ENCODE peak calls at places on chromosomes 7 and 10, in five cellular contexts. O, L, E, J and R are unnamed samples.

GRCh38 chr10:129662386-129662785 is 195.3 kb downstream of the MGMT start:
- DNase-seq in O (no peak), L (no peak), E (no peak), J (no peak), R (no peak)

GRCh38 chr10:114504769-114505579 is 100.7 kb upstream of the AFAP1L2 start:
- DNase-seq in O (no peak), L (peak; percentile 94), E (peak; percentile 69), J (no peak), R (no peak)

GRCh38 chr10:59702347-59702746 is 7.3 kb downstream of the SLC16A9 start:
- DNase-seq in O (no peak), L (no peak), E (no peak), J (no peak), R (no peak)

GRCh38 chr7:93117852-93118530 is at the start of gene SAMD9:
- DNase-seq in O (peak; percentile 17), L (peak; percentile 89), E (peak; percentile 26), J (peak; percentile 39), R (peak; percentile 39)

GRCh38 chr10:62895058-62895457 is 78.9 kb upstream of the EGR2 start:
- DNase-seq in O (no peak), L (peak; percentile 88), E (no peak), J (no peak), R (no peak)

GRCh38 chr10:117955171-117955570 is 91.6 kb downstream of the RAB11FIP2 start:
- DNase-seq in O (no peak), L (no peak), E (no peak), J (no peak), R (no peak)

GRCh38 chr10:593901-594457 is 95.5 kb downstream of the DIP2C start:
- DNase-seq in O (no peak), L (peak; percentile 91), E (no peak), J (peak; percentile 75), R (peak; percentile 58)

GRCh38 chr10:105024184-105024583 is 383.1 kb downstream of the SORCS3 start:
- DNase-seq in O (peak; percentile 3), L (no peak), E (no peak), J (no peak), R (no peak)

GRCh38 chr10:21860718-21861117 is 142.8 kb downstream of the DNAJC1 start:
- DNase-seq in O (no peak), L (peak; percentile 41), E (peak; percentile 29), J (no peak), R (peak; percentile 54)

GRCh38 chr10:127279334-127279774 is 83.0 kb upstream of the INSYN2A start:
- DNase-seq in O (no peak), L (no peak), E (no peak), J (no peak), R (no peak)

GRCh38 chr10:131875501-131875900 is 25.3 kb upstream of the PPP2R2D start:
- DNase-seq in O (no peak), L (no peak), E (no peak), J (no peak), R (no peak)

GRCh38 chr7:83468251-83468739 is 180.6 kb downstream of the SEMA3E start:
- DNase-seq in O (no peak), L (peak; percentile 98), E (peak; percentile 99), J (peak; percentile 22), R (peak; percentile 68)

GRCh38 chr7:116591202-116592040 is 66.6 kb downstream of the CAV1 start:
- DNase-seq in O (no peak), L (peak; percentile 36), E (no peak), J (no peak), R (no peak)

GRCh38 chr7:70361821-70362220 is 763.5 kb downstream of the AUTS2 start:
- DNase-seq in O (no peak), L (no peak), E (no peak), J (no peak), R (no peak)

GRCh38 chr10:96130326-96130758 is 245 bp downstream of the ZNF518A start:
- DNase-seq in O (peak; percentile 87), L (peak; percentile 88), E (no peak), J (no peak), R (peak; percentile 88)

GRCh38 chr7:47847207-47847606 is 101.1 kb downstream of the PKD1L1 start:
- DNase-seq in O (no peak), L (no peak), E (no peak), J (no peak), R (no peak)

GRCh38 chr7:8133955-8134733 is 127.8 kb downstream of the ICA1 start:
- DNase-seq in O (no peak), L (no peak), E (peak; percentile 91), J (no peak), R (no peak)

GRCh38 chr10:132653721-132654120 is 116.1 kb downstream of the INPP5A start:
- DNase-seq in O (no peak), L (no peak), E (no peak), J (no peak), R (peak; percentile 72)

GRCh38 chr7:122438001-122438400 is 133.5 kb upstream of the FEZF1 start:
- DNase-seq in O (no peak), L (no peak), E (no peak), J (no peak), R (no peak)

GRCh38 chr7:48139461-48139860 is 31.8 kb upstream of the ABCA13 start:
- DNase-seq in O (no peak), L (peak; percentile 33), E (no peak), J (no peak), R (no peak)

GRCh38 chr7:4144801-4145470 is 537.2 kb upstream of the FOXK1 start:
- DNase-seq in O (peak; percentile 89), L (peak; percentile 3), E (no peak), J (peak; percentile 76), R (no peak)

GRCh38 chr7:142669074-142669654 is 80.1 kb upstream of the PRSS1 start:
- DNase-seq in O (peak; percentile 27), L (peak; percentile 39), E (no peak), J (no peak), R (no peak)

GRCh38 chr10:28200804-28201203 is 102.1 kb downstream of the MPP7 start:
- DNase-seq in O (no peak), L (no peak), E (no peak), J (no peak), R (no peak)

GRCh38 chr7:112097524-112097923 is 108.7 kb downstream of the DOCK4 start:
- DNase-seq in O (no peak), L (no peak), E (no peak), J (no peak), R (no peak)

GRCh38 chr7:133081119-133081604 is 728 bp downstream of the CHCHD3 start:
- DNase-seq in O (peak; percentile 25), L (no peak), E (no peak), J (no peak), R (peak; percentile 30)

GRCh38 chr7:5597772-5598171 is 174.1 kb upstream of the TNRC18 start:
- DNase-seq in O (peak; percentile 51), L (peak; percentile 36), E (no peak), J (no peak), R (peak; percentile 91)

GRCh38 chr7:96426027-96426426 is 104.1 kb upstream of the SLC25A13 start:
- DNase-seq in O (no peak), L (peak; percentile 5), E (peak; percentile 16), J (no peak), R (no peak)

GRCh38 chr10:49761789-49762565 is at the start of gene OGDHL:
- DNase-seq in O (peak; percentile 96), L (peak; percentile 67), E (no peak), J (no peak), R (peak; percentile 94)

GRCh38 chr7:96546426-96546825 is 163.2 kb downstream of the SEM1 start:
- DNase-seq in O (no peak), L (no peak), E (no peak), J (no peak), R (no peak)

GRCh38 chr7:27640914-27641570 is 21.6 kb downstream of the HIBADH start:
- DNase-seq in O (no peak), L (peak; percentile 76), E (no peak), J (no peak), R (peak; percentile 81)

GRCh38 chr7:23299770-23300300 is 696 bp downstream of the MALSU1 start:
- DNase-seq in O (no peak), L (peak; percentile 23), E (no peak), J (no peak), R (peak; percentile 41)

GRCh38 chr10:132685121-132685891 is 100.6 kb downstream of the NKX6-2 start:
- DNase-seq in O (peak; percentile 63), L (peak; percentile 65), E (peak; percentile 78), J (peak; percentile 14), R (peak; percentile 97)

GRCh38 chr7:73978681-73979563 is 49.1 kb upstream of the ELN start:
- DNase-seq in O (peak; percentile 92), L (peak; percentile 69), E (no peak), J (peak; percentile 41), R (peak; percentile 91)

GRCh38 chr10:78847486-78847885 is 221.3 kb upstream of the ZMIZ1 start:
- DNase-seq in O (no peak), L (no peak), E (no peak), J (no peak), R (no peak)

GRCh38 chr7:148537435-148537834 is 53.1 kb upstream of the C7orf33 start:
- DNase-seq in O (no peak), L (no peak), E (peak; percentile 50), J (no peak), R (no peak)

GRCh38 chr10:3126249-3126648 is 46.3 kb downstream of the PITRM1 start:
- DNase-seq in O (no peak), L (no peak), E (no peak), J (no peak), R (peak; percentile 74)
- H3K36me3 ChIP-seq in O (peaks cover 20% of the 10 kb centered on the region), L (peaks cover 57% of the 10 kb centered on the region), E (peaks cover 2% of the 10 kb centered on the region), J (no peaks in the 10 kb centered on the region), R (peaks cover 60% of the 10 kb centered on the region)

GRCh38 chr7:152664636-152665035 is 11.3 kb downstream of the XRCC2 start:
- DNase-seq in O (no peak), L (peak; percentile 87), E (no peak), J (no peak), R (no peak)
- H3K36me3 ChIP-seq in O (peaks cover 12% of the 10 kb centered on the region), L (no peaks in the 10 kb centered on the region), E (no peaks in the 10 kb centered on the region), J (no peaks in the 10 kb centered on the region), R (no peaks in the 10 kb centered on the region)

GRCh38 chr7:155992974-155993373 is 180.7 kb upstream of the SHH start:
- DNase-seq in O (no peak), L (no peak), E (no peak), J (no peak), R (no peak)
- H3K36me3 ChIP-seq in O (no peaks in the 10 kb centered on the region), L (no peaks in the 10 kb centered on the region), E (no peaks in the 10 kb centered on the region), J (no peaks in the 10 kb centered on the region), R (no peaks in the 10 kb centered on the region)

GRCh38 chr7:6606866-6607583 is 8.4 kb upstream of the ZNF853 start:
- DNase-seq in O (peak; percentile 55), L (no peak), E (no peak), J (no peak), R (peak; percentile 52)
- H3K36me3 ChIP-seq in O (peaks cover 5% of the 10 kb centered on the region), L (no peaks in the 10 kb centered on the region), E (no peaks in the 10 kb centered on the region), J (no peaks in the 10 kb centered on the region), R (peaks cover 13% of the 10 kb centered on the region)

GRCh38 chr7:129462445-129462844 is 28.2 kb downstream of the STRIP2 start:
- DNase-seq in O (no peak), L (no peak), E (no peak), J (no peak), R (no peak)

GRCh38 chr7:129458171-129458570 is 23.9 kb downstream of the STRIP2 start:
- DNase-seq in O (no peak), L (no peak), E (no peak), J (no peak), R (no peak)

GRCh38 chr7:129465080-129465479 is 30.8 kb downstream of the STRIP2 start:
- DNase-seq in O (no peak), L (no peak), E (no peak), J (no peak), R (no peak)

GRCh38 chr7:129464194-129464593 is 30.0 kb downstream of the STRIP2 start:
- DNase-seq in O (no peak), L (no peak), E (no peak), J (no peak), R (no peak)

GRCh38 chr7:129461809-129462208 is 27.6 kb downstream of the STRIP2 start:
- DNase-seq in O (no peak), L (no peak), E (no peak), J (no peak), R (no peak)
- H3K36me3 ChIP-seq in O (peaks cover 19% of the 10 kb centered on the region), L (peaks cover 68% of the 10 kb centered on the region), E (no peaks in the 10 kb centered on the region), J (no peaks in the 10 kb centered on the region), R (peaks cover 34% of the 10 kb centered on the region)